ENCODE peak calls at places on chromosomes 3 and 15, in nine cellular contexts. A is A673; M is activated CD4-positive, CD25-positive, alpha-beta regulatory T cell treated with anti-CD3 and anti-CD28 coated beads, Interleukin-2, amount 50 U/mL, for 72 hours; D is cardiac fibroblast; P is NCI-H345; G is PC-3; Y is ELF-1; X is fibroblast of pulmonary artery; I is keratinocyte. K is an unnamed sample.

GRCh38 chr15:57503911-57504598 is 87.6 kb upstream of the MYZAP start:
- DNase-seq in A (no peak), M (no peak), D (peak), P (no peak), G (no peak), Y (no peak), X (peak), I (no peak), K (no peak)

GRCh38 chr3:18556503-18556902 is 131.4 kb upstream of the SATB1 start:
- DNase-seq in A (no peak), M (peak), D (no peak), P (no peak), G (peak), Y (no peak), X (no peak), I (no peak), K (no peak)

GRCh38 chr3:107206141-107206540 is 171.1 kb upstream of the CCDC54 start:
- DNase-seq in A (peak), M (no peak), D (peak), P (no peak), G (peak), Y (peak), X (peak), I (no peak), K (no peak)

GRCh38 chr3:72836923-72837322 is 11.3 kb downstream of the SHQ1 start:
- DNase-seq in A (no peak), M (no peak), D (no peak), P (no peak), G (no peak), Y (no peak), X (peak), I (no peak), K (peak)

GRCh38 chr3:169029674-169030285 is 633.7 kb downstream of the MECOM start:
- DNase-seq in A (no peak), M (no peak), D (no peak), P (no peak), G (peak), Y (no peak), X (no peak), I (no peak), K (no peak)

GRCh38 chr3:48692551-48692950 is 6.8 kb upstream of the NCKIPSD start:
- DNase-seq in A (no peak), M (no peak), D (no peak), P (no peak), G (no peak), Y (no peak), X (no peak), I (no peak), K (no peak)

GRCh38 chr3:112002458-112002971 is 3.8 kb downstream of the TAGLN3 start:
- DNase-seq in A (no peak), M (no peak), D (peak), P (no peak), G (peak), Y (no peak), X (no peak), I (peak), K (no peak)

GRCh38 chr3:55160241-55160877 is 232.5 kb upstream of the LRTM1 start:
- DNase-seq in A (peak), M (no peak), D (peak), P (no peak), G (peak), Y (peak), X (peak), I (no peak), K (no peak)

GRCh38 chr3:141508067-141508436 is 21.2 kb downstream of the RASA2 start:
- DNase-seq in A (no peak), M (no peak), D (no peak), P (no peak), G (no peak), Y (no peak), X (no peak), I (no peak), K (no peak)

GRCh38 chr3:40975711-40976121 is 223.6 kb upstream of the CTNNB1 start:
- DNase-seq in A (no peak), M (no peak), D (peak), P (no peak), G (no peak), Y (no peak), X (peak), I (no peak), K (no peak)

GRCh38 chr3:3734881-3735280 is 64.3 kb upstream of the LRRN1 start:
- DNase-seq in A (no peak), M (no peak), D (no peak), P (no peak), G (no peak), Y (no peak), X (no peak), I (no peak), K (no peak)

GRCh38 chr3:63296249-63296648 is 18.1 kb downstream of the SYNPR start:
- DNase-seq in A (no peak), M (no peak), D (no peak), P (no peak), G (no peak), Y (no peak), X (no peak), I (no peak), K (no peak)

GRCh38 chr15:63122002-63122893 is 587 bp downstream of the LACTB start:
- DNase-seq in A (peak), M (peak), D (peak), P (peak), G (peak), Y (peak), X (peak), I (peak), K (peak)

GRCh38 chr15:31974855-31975421 is 55.4 kb upstream of the CHRNA7 start:
- DNase-seq in A (peak), M (no peak), D (peak), P (peak), G (peak), Y (peak), X (peak), I (no peak), K (peak)